ENCODE peak calls at places on chromosomes 12 and 14, in seven cellular contexts. X is aorta, Q is fibroblast of the aortic adventitia, U is T-cell, R is substantia nigra, G is NCI-H524, A is NCI-H2029. T is an unnamed sample.

GRCh38 chr14:67269338-67270060 is 28.3 kb downstream of the PALS1 start:
- DNase-seq in X (no peak), Q (peak), U (no peak), R (no peak), G (no peak), A (no peak), T (peak)

GRCh38 chr14:103854822-103855733 is 7.7 kb upstream of the PPP1R13B start:
- DNase-seq in X (no peak), Q (no peak), U (no peak), R (no peak), G (peak), A (peak), T (no peak)

GRCh38 chr12:66684222-66684621 is 5.3 kb upstream of the GRIP1 start:
- DNase-seq in X (no peak), Q (no peak), U (no peak), R (no peak), G (no peak), A (no peak), T (no peak)

GRCh38 chr12:14256139-14256538 is 109.3 kb upstream of the ATF7IP start:
- DNase-seq in X (no peak), Q (peak), U (peak), R (no peak), G (no peak), A (no peak), T (no peak)

GRCh38 chr14:54440454-54440853 is 720 bp downstream of the CNIH1 start:
- DNase-seq in X (no peak), Q (no peak), U (no peak), R (no peak), G (no peak), A (no peak), T (no peak)

GRCh38 chr12:83461326-83461985 is 774.8 kb downstream of the TMTC2 start:
- DNase-seq in X (no peak), Q (no peak), U (no peak), R (no peak), G (no peak), A (no peak), T (no peak)

GRCh38 chr12:108582509-108582908 is 15.4 kb downstream of the TMEM119 start:
- DNase-seq in X (no peak), Q (no peak), U (no peak), R (no peak), G (no peak), A (no peak), T (no peak)

GRCh38 chr14:100438678-100439592 is 115.8 kb downstream of the SLC25A47 start:
- DNase-seq in X (no peak), Q (peak), U (no peak), R (no peak), G (peak), A (peak), T (no peak)

GRCh38 chr14:102951799-102952198 is 29.3 kb downstream of the AMN start:
- DNase-seq in X (no peak), Q (no peak), U (no peak), R (no peak), G (no peak), A (no peak), T (no peak)

GRCh38 chr12:89848732-89849131 is 140.1 kb upstream of the ATP2B1 start:
- DNase-seq in X (no peak), Q (no peak), U (no peak), R (no peak), G (no peak), A (no peak), T (no peak)

GRCh38 chr12:60101715-60102114 is 505.9 kb downstream of the SLC16A7 start:
- DNase-seq in X (no peak), Q (peak), U (no peak), R (no peak), G (no peak), A (no peak), T (no peak)

GRCh38 chr12:98399532-98399931 is 115.9 kb upstream of the TMPO start:
- DNase-seq in X (no peak), Q (peak), U (peak), R (no peak), G (no peak), A (no peak), T (no peak)

GRCh38 chr14:56953884-56954283 is 143.6 kb upstream of the OTX2 start:
- DNase-seq in X (no peak), Q (no peak), U (no peak), R (no peak), G (peak), A (no peak), T (no peak)

T was measured in midbrain.